ENCODE peak calls at places on chromosomes 3 and 15, in seven cellular contexts. D is A549, B is H54, J is ovary, U is NB4, V is stomach, W is IMR-90. F is an unnamed sample.
A peak's percentile ranks its signal among the peaks of the same experiment; 100 is the strongest.

GRCh38 chr3:128783774-128784173 is 57.8 kb downstream of the RAB7A start:
- DNase-seq in J (no peak), U (no peak), W (no peak), D (no peak), B (no peak), V (no peak), F (no peak)

GRCh38 chr15:94403246-94403824 is 172.0 kb downstream of the MCTP2 start:
- DNase-seq in B (no peak), D (no peak), W (no peak), J (no peak), V (no peak), U (no peak), F (no peak)

GRCh38 chr3:105351821-105352220 is 14.9 kb upstream of the ALCAM start:
- DNase-seq in B (no peak), J (no peak), U (no peak), V (no peak), W (peak; percentile 77), D (no peak), F (no peak)

GRCh38 chr3:33645060-33645841 is 72.8 kb downstream of the CLASP2 start:
- DNase-seq in J (no peak), B (no peak), U (no peak), W (peak; percentile 6), D (peak; percentile 12), V (no peak), F (peak; percentile 6)

GRCh38 chr15:66862111-66862815 is 160.2 kb downstream of the SMAD6 start:
- DNase-seq in U (peak; percentile 45), V (no peak), D (peak; percentile 43), J (no peak), B (no peak), W (no peak), F (no peak)

GRCh38 chr3:147397155-147397888 is 9.0 kb downstream of the ZIC4 start:
- DNase-seq in W (no peak), U (no peak), J (no peak), D (no peak), V (no peak), B (no peak), F (no peak)

GRCh38 chr3:69116897-69117296 is 5.5 kb downstream of the LMOD3 start:
- DNase-seq in J (no peak), U (no peak), V (peak; percentile 47), W (no peak), D (no peak), B (no peak), F (no peak)

GRCh38 chr3:188037965-188038581 is 115.9 kb upstream of the LPP start:
- DNase-seq in V (no peak), W (peak; percentile 25), B (no peak), U (no peak), J (no peak), D (no peak), F (no peak)

GRCh38 chr3:195696632-195697278 is 24.0 kb upstream of the MUC20 start:
- DNase-seq in U (no peak), B (no peak), W (no peak), J (no peak), D (no peak), V (no peak), F (no peak)

GRCh38 chr3:33438284-33438668 is 1.9 kb downstream of the UBP1 start:
- DNase-seq in B (no peak), U (peak; percentile 52), V (no peak), W (peak; percentile 66), J (no peak), D (no peak), F (peak; percentile 35)

GRCh38 chr3:111236833-111237713 is 165.5 kb downstream of the NECTIN3 start:
- DNase-seq in J (no peak), U (no peak), D (no peak), W (peak; percentile 52), V (no peak), B (no peak), F (no peak)

GRCh38 chr3:112167758-112168157 is 34.7 kb upstream of the GCSAM start:
- DNase-seq in B (no peak), D (no peak), U (no peak), J (no peak), V (no peak), W (no peak), F (no peak)

GRCh38 chr3:108099203-108099602 is 8.4 kb upstream of the CD47 start:
- DNase-seq in W (peak; percentile 50), U (peak; percentile 71), B (no peak), J (no peak), D (no peak), V (no peak), F (peak; percentile 56)

GRCh38 chr15:65326109-65326508 is 21.6 kb downstream of the RNU5B-1 start:
- DNase-seq in J (no peak), D (no peak), B (no peak), W (no peak), U (no peak), V (no peak), F (no peak)

GRCh38 chr15:69551391-69552056 is 98.9 kb downstream of the RPLP1 start:
- DNase-seq in V (no peak), B (no peak), U (no peak), D (no peak), J (no peak), W (no peak), F (no peak)

GRCh38 chr3:160392798-160393197 is 6.2 kb downstream of the IFT80 start:
- DNase-seq in V (no peak), D (no peak), J (no peak), U (no peak), W (no peak), B (no peak), F (no peak)

GRCh38 chr3:193483988-193484539 is 70.6 kb downstream of the ATP13A4 start:
- DNase-seq in U (no peak), B (no peak), D (no peak), J (no peak), V (no peak), W (no peak), F (no peak)

GRCh38 chr3:52800079-52800478 is 5.5 kb downstream of the ITIH3 start:
- DNase-seq in B (no peak), D (no peak), W (no peak), U (no peak), J (no peak), V (no peak), F (no peak)
- TF ChIP-seq POLR2A in B (no peak), D (no peak), W (no peak), U (no peak), J (no peak), V (no peak), F (no peak)

DNA sequence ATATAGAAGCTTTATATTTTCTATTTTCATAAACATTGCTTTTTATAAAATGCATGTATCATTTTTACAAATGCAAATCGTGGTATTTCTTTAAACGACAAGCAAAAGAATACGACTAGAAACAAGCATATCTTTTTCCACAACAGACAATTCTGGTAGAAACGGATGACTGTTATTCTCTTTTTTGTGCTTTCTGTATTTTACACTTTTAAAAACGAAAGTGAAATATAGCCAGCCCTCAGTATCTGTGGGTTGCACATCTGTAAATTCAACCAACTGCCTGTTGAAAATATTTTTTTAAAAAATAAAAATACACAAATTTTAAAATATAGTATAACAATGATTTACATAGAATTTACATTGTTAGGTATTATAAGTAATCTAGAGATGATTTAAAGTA is 61.3 kb downstream of the PRTG start:
- DNase-seq in B (no peak), U (no peak), V (no peak), J (no peak), D (no peak), W (no peak), F (no peak)
- TF ChIP-seq POLR2A in B (no peak), U (no peak), V (no peak), J (no peak), D (no peak), W (no peak), F (no peak)

GRCh38 chr15:37926136-37926535 is 8.3 kb upstream of the TMCO5A start:
- DNase-seq in J (no peak), V (no peak), B (no peak), U (no peak), D (no peak), W (no peak), F (no peak)
- TF ChIP-seq POLR2A in J (no peak), V (no peak), B (no peak), U (no peak), D (no peak), W (no peak), F (no peak)

DNA sequence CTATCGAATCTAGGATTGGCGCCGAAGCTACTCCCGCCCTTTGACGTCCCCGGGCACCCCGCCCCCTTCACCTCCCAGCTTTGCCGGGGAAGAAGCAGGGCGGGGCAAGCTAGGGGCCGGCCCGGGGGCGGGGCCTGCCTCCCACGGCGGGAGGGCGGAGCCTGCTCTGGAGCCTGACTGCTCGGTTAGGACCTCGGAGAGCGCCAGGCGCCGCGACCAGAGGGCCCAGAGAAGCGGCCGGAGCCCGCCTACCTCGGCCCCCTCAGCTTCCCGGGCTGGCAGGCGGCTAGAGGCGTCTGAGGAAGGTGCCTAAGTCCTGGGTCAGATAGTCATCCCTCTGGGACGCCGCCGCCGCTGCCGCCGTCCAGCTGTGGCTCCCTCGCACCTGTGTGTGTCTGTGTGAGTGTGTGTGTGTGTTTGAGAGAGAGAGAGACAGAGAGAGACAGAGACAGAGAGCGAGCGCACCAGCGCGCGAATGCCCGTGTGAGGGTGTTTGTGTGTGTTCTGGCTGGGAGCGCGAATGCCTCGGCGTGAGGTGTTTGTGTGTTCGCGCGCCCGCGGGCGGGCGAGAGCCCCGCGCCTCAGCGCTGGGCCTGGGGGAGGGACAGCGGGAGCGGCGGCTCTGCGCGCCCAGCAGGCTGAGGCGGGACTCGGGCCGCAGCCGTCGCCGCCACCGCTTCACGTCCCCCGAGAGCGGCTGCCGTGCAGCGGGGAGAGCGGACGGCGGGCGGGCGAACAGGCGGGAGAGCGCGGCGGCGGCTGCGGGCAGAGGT is at the start of gene STXBP5L:
- DNase-seq in U (peak; percentile 14), D (peak; percentile 13), W (peak; percentile 52), V (peak; percentile 82), J (peak; percentile 94), B (peak; percentile 4), F (peak; percentile 82)
- TF ChIP-seq POLR2A in U (no peak), D (no peak), W (no peak), V (no peak), J (peak; percentile 70), B (no peak), F (no peak)

DNA sequence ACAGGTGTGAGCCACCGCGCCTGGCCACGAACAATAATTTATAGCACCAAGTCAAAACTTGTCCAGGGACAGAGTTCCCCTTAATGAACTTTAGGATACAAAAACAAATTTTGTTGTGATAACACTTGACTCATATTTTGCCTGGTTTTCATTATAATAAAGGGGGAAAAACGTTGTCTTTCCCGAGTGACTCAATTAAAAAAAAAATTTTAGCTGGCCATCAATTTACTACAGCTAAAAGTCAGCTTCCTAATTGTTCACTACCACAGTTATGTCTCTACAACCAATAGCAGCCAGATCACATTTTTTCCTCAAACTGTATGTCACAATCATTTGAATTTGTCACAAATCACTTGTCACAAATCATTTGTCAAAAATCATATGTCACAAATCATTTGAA is 116.0 kb downstream of the P3H2 start:
- DNase-seq in U (no peak), V (no peak), B (no peak), D (no peak), W (no peak), J (no peak), F (no peak)
- TF ChIP-seq POLR2A in U (no peak), V (no peak), B (no peak), D (no peak), W (no peak), J (no peak), F (no peak)

F was measured in erythroblast.